ENCODE peak calls at places on chromosomes 3 and 15, in seven cellular contexts. B is GM10248, W is HAP-1, X is H7, Y is progenitor cell of endocrine pancreas, D is EL, Z is activated gamma-delta T cell treated with Interleukin-2 at 50 U/mL for 16 hours. C is an unnamed sample.

GRCh38 chr3:99394831-99395733 is 243.3 kb upstream of the COL8A1 start:
- DNase-seq in D (peak; percentile 93), B (no peak), Y (no peak), X (no peak), Z (no peak), W (no peak), C (no peak)

GRCh38 chr3:82978368-82978767 is 1216.9 kb upstream of the GBE1 start:
- DNase-seq in Z (no peak), D (no peak), B (no peak), X (no peak), Y (no peak), W (no peak), C (no peak)

GRCh38 chr3:57952651-57953050 is 55.6 kb upstream of the FLNB start:
- DNase-seq in D (no peak), Z (no peak), X (no peak), W (no peak), Y (no peak), B (no peak), C (no peak)

GRCh38 chr3:148315756-148316155 is 381.9 kb upstream of the AGTR1 start:
- DNase-seq in D (peak; percentile 6), Y (no peak), Z (no peak), X (no peak), B (no peak), W (no peak), C (no peak)

GRCh38 chr15:28899061-28899738 is 13.4 kb downstream of the APBA2 start:
- DNase-seq in B (no peak), X (peak; percentile 25), W (no peak), D (no peak), Z (no peak), Y (no peak), C (no peak)

GRCh38 chr3:130981469-130981868 is 45.2 kb downstream of the ASTE1 start:
- DNase-seq in X (no peak), Z (no peak), B (no peak), Y (no peak), D (no peak), W (no peak), C (no peak)

GRCh38 chr15:29636140-29636539 is 186.1 kb downstream of the TJP1 start:
- DNase-seq in X (no peak), B (no peak), D (no peak), Z (no peak), Y (no peak), W (no peak), C (no peak)

GRCh38 chr15:63450884-63451225 is 53.5 kb upstream of the USP3 start:
- DNase-seq in D (no peak), W (no peak), X (no peak), B (no peak), Y (no peak), Z (no peak), C (no peak)

GRCh38 chr3:155390361-155390760 is 96.9 kb upstream of the STRIT1 start:
- DNase-seq in Z (no peak), B (no peak), D (no peak), Y (no peak), W (no peak), X (no peak), C (no peak)

GRCh38 chr15:34603095-34603494 is 19.6 kb upstream of the GOLGA8B start:
- DNase-seq in Z (no peak), X (no peak), Y (no peak), B (no peak), D (no peak), W (no peak), C (no peak)

GRCh38 chr3:179760944-179761343 is 108.1 kb downstream of the USP13 start:
- DNase-seq in B (no peak), Z (no peak), W (no peak), X (no peak), D (peak; percentile 71), Y (no peak), C (no peak)

GRCh38 chr3:182812123-182812522 is 18.8 kb downstream of the ATP11B start:
- DNase-seq in D (no peak), Y (no peak), Z (no peak), W (no peak), B (no peak), X (no peak), C (no peak)

GRCh38 chr15:32718822-32719716 is 1.3 kb downstream of the GREM1 start:
- DNase-seq in Z (no peak), B (no peak), X (peak; percentile 75), D (peak; percentile 46), Y (peak; percentile 14), W (no peak), C (no peak)

GRCh38 chr15:33045066-33045810 is 149.3 kb downstream of the FMN1 start:
- DNase-seq in X (no peak), D (no peak), Y (no peak), W (no peak), Z (no peak), B (no peak), C (no peak)

GRCh38 chr3:104564045-104564643 is 802.6 kb upstream of the ALCAM start:
- DNase-seq in D (peak; percentile 47), Y (no peak), B (no peak), Z (peak; percentile 53), W (peak; percentile 33), X (peak; percentile 2), C (peak; percentile 37)

GRCh38 chr15:66842710-66843441 is 140.8 kb downstream of the SMAD6 start:
- DNase-seq in Z (no peak), Y (no peak), B (no peak), X (peak; percentile 83), W (no peak), D (peak; percentile 83), C (no peak)

GRCh38 chr3:136075816-136076215 is 110.3 kb downstream of the PPP2R3A start:
- DNase-seq in Y (no peak), X (no peak), D (peak; percentile 7), Z (no peak), W (no peak), B (no peak), C (no peak)

GRCh38 chr3:78729921-78730320 is 1037.9 kb downstream of the ROBO1 start:
- DNase-seq in W (no peak), Y (no peak), D (no peak), B (no peak), X (no peak), Z (no peak), C (no peak)

GRCh38 chr15:101123222-101123910 is 128.5 kb downstream of the CHSY1 start:
- DNase-seq in W (no peak), X (no peak), D (peak; percentile 58), Y (no peak), B (no peak), Z (no peak), C (no peak)

GRCh38 chr15:85016275-85016674 is 34.6 kb downstream of the PDE8A start:
- DNase-seq in B (no peak), Z (no peak), X (no peak), W (no peak), Y (no peak), D (no peak), C (no peak)

GRCh38 chr3:174891524-174892203 is 32.5 kb downstream of the NAALADL2 start:
- DNase-seq in D (no peak), Y (no peak), Z (no peak), X (peak; percentile 4), W (no peak), B (no peak), C (no peak)

GRCh38 chr3:37898424-37898823 is 36.7 kb downstream of the CTDSPL start:
- DNase-seq in X (no peak), B (no peak), W (no peak), Y (no peak), Z (no peak), D (no peak), C (no peak)

GRCh38 chr3:124276863-124277515 is 285.1 kb upstream of the ROPN1 start:
- DNase-seq in B (no peak), D (no peak), Y (no peak), W (no peak), Z (no peak), X (no peak), C (no peak)